ENCODE peak calls at places on chromosomes 5 and 9, in five cellular contexts. One of them, this sample, is unnamed.

GRCh38 chr9:13857521-13857920 is 456.4 kb downstream of the NFIB start:
- DNase-seq in RWPE2: no peak
- DNase-seq in progenitor cell of endocrine pancreas: no peak
- DNase-seq in epithelial cell of esophagus: peak; percentile 56
- DNase-seq in B cell: no peak
- DNase-seq in this sample: no peak

GRCh38 chr5:87411586-87412416 is 929 bp downstream of the CCNH start:
- DNase-seq in progenitor cell of endocrine pancreas: no peak
- DNase-seq in epithelial cell of esophagus: peak; percentile 26
- DNase-seq in RWPE2: no peak
- DNase-seq in B cell: peak; percentile 40
- DNase-seq in this sample: no peak

GRCh38 chr5:17182494-17182893 is 34.9 kb upstream of the BASP1 start:
- DNase-seq in epithelial cell of esophagus: peak; percentile 84
- DNase-seq in progenitor cell of endocrine pancreas: no peak
- DNase-seq in B cell: no peak
- DNase-seq in RWPE2: no peak
- DNase-seq in this sample: no peak

GRCh38 chr5:174180639-174181038 is 135.1 kb downstream of the NSG2 start:
- DNase-seq in progenitor cell of endocrine pancreas: no peak
- DNase-seq in B cell: no peak
- DNase-seq in epithelial cell of esophagus: no peak
- DNase-seq in RWPE2: no peak
- DNase-seq in this sample: no peak

GRCh38 chr5:96997265-96997859 is 61.5 kb downstream of the LNPEP start:
- DNase-seq in B cell: peak; percentile 44
- DNase-seq in progenitor cell of endocrine pancreas: no peak
- DNase-seq in RWPE2: no peak
- DNase-seq in epithelial cell of esophagus: peak; percentile 58
- DNase-seq in this sample: no peak

GRCh38 chr9:38318755-38319495 is 73.6 kb upstream of the ALDH1B1 start:
- DNase-seq in epithelial cell of esophagus: peak; percentile 61
- DNase-seq in progenitor cell of endocrine pancreas: no peak
- DNase-seq in RWPE2: no peak
- DNase-seq in B cell: peak; percentile 41
- DNase-seq in this sample: no peak

GRCh38 chr9:13569706-13570423 is 290.4 kb upstream of the MPDZ start:
- DNase-seq in epithelial cell of esophagus: no peak
- DNase-seq in progenitor cell of endocrine pancreas: no peak
- DNase-seq in B cell: no peak
- DNase-seq in RWPE2: no peak
- DNase-seq in this sample: no peak

GRCh38 chr5:23072179-23072578 is 219.0 kb upstream of the CDH12 start:
- DNase-seq in epithelial cell of esophagus: no peak
- DNase-seq in B cell: no peak
- DNase-seq in progenitor cell of endocrine pancreas: no peak
- DNase-seq in RWPE2: no peak
- DNase-seq in this sample: no peak

GRCh38 chr5:27217160-27217956 is 179.0 kb upstream of the CDH9 start:
- DNase-seq in B cell: no peak
- DNase-seq in RWPE2: no peak
- DNase-seq in epithelial cell of esophagus: no peak
- DNase-seq in progenitor cell of endocrine pancreas: no peak
- DNase-seq in this sample: peak; percentile 69

GRCh38 chr5:91885291-91886265 is 502.5 kb upstream of the ARRDC3 start:
- DNase-seq in epithelial cell of esophagus: peak; percentile 0
- DNase-seq in RWPE2: no peak
- DNase-seq in B cell: no peak
- DNase-seq in progenitor cell of endocrine pancreas: no peak
- DNase-seq in this sample: no peak

GRCh38 chr5:63211413-63212132 is 633.0 kb downstream of the LRRC70 start:
- DNase-seq in epithelial cell of esophagus: no peak
- DNase-seq in B cell: no peak
- DNase-seq in progenitor cell of endocrine pancreas: no peak
- DNase-seq in RWPE2: no peak
- DNase-seq in this sample: no peak

GRCh38 chr9:9949948-9950347 is 662.9 kb downstream of the PTPRD start:
- DNase-seq in epithelial cell of esophagus: no peak
- DNase-seq in B cell: no peak
- DNase-seq in progenitor cell of endocrine pancreas: no peak
- DNase-seq in RWPE2: no peak
- DNase-seq in this sample: no peak

GRCh38 chr9:131270171-131271015 is 5.9 kb downstream of the FAM78A start:
- DNase-seq in progenitor cell of endocrine pancreas: no peak
- DNase-seq in B cell: peak; percentile 62
- DNase-seq in RWPE2: no peak
- DNase-seq in epithelial cell of esophagus: no peak
- DNase-seq in this sample: no peak

GRCh38 chr5:180159756-180160155 is 49.3 kb downstream of the RASGEF1C start:
- DNase-seq in B cell: no peak
- DNase-seq in progenitor cell of endocrine pancreas: no peak
- DNase-seq in epithelial cell of esophagus: no peak
- DNase-seq in RWPE2: no peak
- DNase-seq in this sample: no peak

GRCh38 chr5:72079288-72079687 is 28.0 kb upstream of the MAP1B start:
- DNase-seq in RWPE2: no peak
- DNase-seq in epithelial cell of esophagus: no peak
- DNase-seq in B cell: no peak
- DNase-seq in progenitor cell of endocrine pancreas: no peak
- DNase-seq in this sample: no peak

GRCh38 chr9:116144555-116144954 is 9.0 kb upstream of the PAPPA start:
- DNase-seq in B cell: no peak
- DNase-seq in RWPE2: no peak
- DNase-seq in epithelial cell of esophagus: peak; percentile 56
- DNase-seq in progenitor cell of endocrine pancreas: no peak
- DNase-seq in this sample: no peak

GRCh38 chr5:73160239-73160671 is 12.7 kb upstream of the TMEM174 start:
- DNase-seq in RWPE2: no peak
- DNase-seq in progenitor cell of endocrine pancreas: no peak
- DNase-seq in epithelial cell of esophagus: no peak
- DNase-seq in B cell: no peak
- DNase-seq in this sample: no peak

GRCh38 chr5:169795311-169795710 is 158.2 kb downstream of the DOCK2 start:
- DNase-seq in epithelial cell of esophagus: no peak
- DNase-seq in B cell: no peak
- DNase-seq in progenitor cell of endocrine pancreas: no peak
- DNase-seq in RWPE2: no peak
- DNase-seq in this sample: no peak

GRCh38 chr5:135466178-135467050 is 14.3 kb upstream of the TIFAB start:
- DNase-seq in progenitor cell of endocrine pancreas: peak; percentile 82
- DNase-seq in epithelial cell of esophagus: peak; percentile 73
- DNase-seq in RWPE2: peak; percentile 76
- DNase-seq in B cell: peak; percentile 60
- DNase-seq in this sample: peak; percentile 92

GRCh38 chr5:171419663-171420428 is 399 bp downstream of the FGF18 start:
- DNase-seq in RWPE2: peak; percentile 74
- DNase-seq in epithelial cell of esophagus: peak; percentile 34
- DNase-seq in B cell: no peak
- DNase-seq in progenitor cell of endocrine pancreas: no peak
- DNase-seq in this sample: no peak

GRCh38 chr5:51384281-51384840 is 1.1 kb downstream of the ISL1 start:
- DNase-seq in progenitor cell of endocrine pancreas: no peak
- DNase-seq in epithelial cell of esophagus: peak; percentile 34
- DNase-seq in B cell: no peak
- DNase-seq in RWPE2: no peak
- DNase-seq in this sample: no peak

GRCh38 chr5:157864067-157864466 is 5.1 kb upstream of the CLINT1 start:
- DNase-seq in RWPE2: no peak
- DNase-seq in B cell: no peak
- DNase-seq in epithelial cell of esophagus: no peak
- DNase-seq in progenitor cell of endocrine pancreas: no peak
- DNase-seq in this sample: no peak

GRCh38 chr5:125298258-125298657 is 551.8 kb upstream of the ZNF608 start:
- DNase-seq in RWPE2: no peak
- DNase-seq in epithelial cell of esophagus: peak; percentile 60
- DNase-seq in B cell: no peak
- DNase-seq in progenitor cell of endocrine pancreas: no peak
- DNase-seq in this sample: no peak

GRCh38 chr9:21919377-21920362 is 74.5 kb downstream of the CDKN2A start:
- DNase-seq in progenitor cell of endocrine pancreas: no peak
- DNase-seq in epithelial cell of esophagus: peak; percentile 66
- DNase-seq in RWPE2: no peak
- DNase-seq in B cell: no peak
- DNase-seq in this sample: no peak

GRCh38 chr5:122394313-122394712 is 82.3 kb downstream of the SNCAIP start:
- DNase-seq in progenitor cell of endocrine pancreas: no peak
- DNase-seq in B cell: no peak
- DNase-seq in RWPE2: no peak
- DNase-seq in epithelial cell of esophagus: no peak
- DNase-seq in this sample: no peak

GRCh38 chr9:108865037-108865436 is 3.0 kb downstream of the ACTL7A start:
- DNase-seq in RWPE2: no peak
- DNase-seq in progenitor cell of endocrine pancreas: no peak
- DNase-seq in B cell: no peak
- DNase-seq in epithelial cell of esophagus: no peak
- DNase-seq in this sample: no peak

GRCh38 chr5:122726990-122727616 is 47.8 kb upstream of the SNX2 start:
- DNase-seq in B cell: no peak
- DNase-seq in progenitor cell of endocrine pancreas: no peak
- DNase-seq in RWPE2: no peak
- DNase-seq in epithelial cell of esophagus: peak; percentile 80
- DNase-seq in this sample: no peak

GRCh38 chr9:104795082-104795481 is 31.2 kb downstream of the NIPSNAP3B start:
- DNase-seq in B cell: no peak
- DNase-seq in RWPE2: no peak
- DNase-seq in epithelial cell of esophagus: peak; percentile 46
- DNase-seq in progenitor cell of endocrine pancreas: no peak
- DNase-seq in this sample: no peak

GRCh38 chr9:120152295-120152694 is 427.7 kb downstream of the CDK5RAP2 start:
- DNase-seq in RWPE2: no peak
- DNase-seq in epithelial cell of esophagus: no peak
- DNase-seq in progenitor cell of endocrine pancreas: no peak
- DNase-seq in B cell: no peak
- DNase-seq in this sample: no peak

DNA sequence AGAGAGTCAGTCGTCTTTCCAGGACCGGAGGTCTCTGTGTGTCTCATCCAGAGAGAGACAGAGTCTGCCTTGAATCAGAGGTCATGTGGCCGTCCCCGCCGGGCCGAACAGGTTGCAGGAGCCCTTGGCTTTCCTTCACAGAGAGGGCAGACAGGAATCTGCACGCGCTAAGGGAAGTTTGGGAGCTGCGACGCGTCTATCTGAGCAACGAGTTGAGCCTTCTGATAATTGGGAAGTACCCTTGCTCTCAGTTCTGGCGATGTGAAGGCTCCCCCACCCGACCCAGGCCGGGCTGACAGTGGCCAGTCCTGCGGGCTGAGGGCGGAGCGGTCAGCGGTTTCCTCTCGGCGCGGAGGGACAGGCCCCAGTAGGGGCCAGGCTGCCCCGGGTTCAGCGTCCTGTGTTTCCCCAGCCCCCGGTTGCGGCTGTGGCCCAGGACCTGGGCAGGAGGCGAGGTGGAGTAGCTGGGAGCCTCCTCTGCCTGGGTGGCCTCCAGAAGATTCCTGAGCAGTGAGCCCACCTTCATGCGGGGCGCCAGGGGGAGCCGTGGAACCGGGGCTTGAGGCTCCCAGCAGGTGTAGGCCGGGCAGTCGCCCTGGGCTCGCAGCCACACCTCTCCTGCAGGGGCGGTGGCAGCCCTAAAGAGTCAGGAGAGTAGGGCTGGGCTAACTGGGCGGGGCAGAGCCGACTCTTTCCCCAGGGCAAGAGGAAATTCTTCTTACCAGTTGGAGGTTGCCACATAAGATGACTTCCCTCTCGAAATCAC is 13.8 kb downstream of the NR2F1 start:
- DNase-seq in progenitor cell of endocrine pancreas: no peak
- DNase-seq in B cell: peak; percentile 17
- DNase-seq in epithelial cell of esophagus: peak; percentile 68
- DNase-seq in RWPE2: no peak
- DNase-seq in this sample: no peak
- TF ChIP-seq CTCF in progenitor cell of endocrine pancreas: peak; percentile 41
- TF ChIP-seq CTCF in B cell: no peak
- TF ChIP-seq CTCF in epithelial cell of esophagus: no peak
- TF ChIP-seq CTCF in RWPE2: no peak
- TF ChIP-seq CTCF in this sample: peak; percentile 28

GRCh38 chr5:88823201-88823600 is 59.8 kb downstream of the MEF2C start:
- DNase-seq in epithelial cell of esophagus: no peak
- DNase-seq in B cell: no peak
- DNase-seq in progenitor cell of endocrine pancreas: no peak
- DNase-seq in RWPE2: no peak
- DNase-seq in this sample: no peak

GRCh38 chr5:88818296-88818695 is 64.7 kb downstream of the MEF2C start:
- DNase-seq in RWPE2: no peak
- DNase-seq in progenitor cell of endocrine pancreas: no peak
- DNase-seq in epithelial cell of esophagus: no peak
- DNase-seq in B cell: no peak
- DNase-seq in this sample: no peak

GRCh38 chr5:88819332-88819999 is 63.5 kb downstream of the MEF2C start:
- DNase-seq in B cell: no peak
- DNase-seq in progenitor cell of endocrine pancreas: no peak
- DNase-seq in epithelial cell of esophagus: peak; percentile 16
- DNase-seq in RWPE2: no peak
- DNase-seq in this sample: no peak

GRCh38 chr5:88820581-88820980 is 62.4 kb downstream of the MEF2C start:
- DNase-seq in progenitor cell of endocrine pancreas: no peak
- DNase-seq in B cell: no peak
- DNase-seq in epithelial cell of esophagus: no peak
- DNase-seq in RWPE2: no peak
- DNase-seq in this sample: no peak

GRCh38 chr5:88821161-88821560 is 61.8 kb downstream of the MEF2C start:
- DNase-seq in progenitor cell of endocrine pancreas: no peak
- DNase-seq in epithelial cell of esophagus: no peak
- DNase-seq in RWPE2: no peak
- DNase-seq in B cell: no peak
- DNase-seq in this sample: no peak
- TF ChIP-seq CTCF in progenitor cell of endocrine pancreas: no peak
- TF ChIP-seq CTCF in epithelial cell of esophagus: no peak
- TF ChIP-seq CTCF in RWPE2: no peak
- TF ChIP-seq CTCF in B cell: no peak
- TF ChIP-seq CTCF in this sample: no peak

GRCh38 chr5:150352531-150353394 is 4.7 kb upstream of the TCOF1 start:
- DNase-seq in RWPE2: no peak
- DNase-seq in progenitor cell of endocrine pancreas: no peak
- DNase-seq in B cell: no peak
- DNase-seq in epithelial cell of esophagus: no peak
- DNase-seq in this sample: peak; percentile 25

GRCh38 chr5:150356575-150357284 is 767 bp upstream of the TCOF1 start:
- DNase-seq in progenitor cell of endocrine pancreas: no peak
- DNase-seq in RWPE2: no peak
- DNase-seq in B cell: no peak
- DNase-seq in epithelial cell of esophagus: no peak
- DNase-seq in this sample: peak; percentile 22

GRCh38 chr5:150355791-150356190 is 1.7 kb upstream of the TCOF1 start:
- DNase-seq in B cell: no peak
- DNase-seq in progenitor cell of endocrine pancreas: no peak
- DNase-seq in RWPE2: no peak
- DNase-seq in epithelial cell of esophagus: no peak
- DNase-seq in this sample: no peak

GRCh38 chr5:150350524-150351344 is 6.8 kb upstream of the TCOF1 start:
- DNase-seq in epithelial cell of esophagus: peak; percentile 76
- DNase-seq in B cell: peak; percentile 56
- DNase-seq in RWPE2: peak; percentile 82
- DNase-seq in progenitor cell of endocrine pancreas: peak; percentile 55
- DNase-seq in this sample: peak; percentile 62

GRCh38 chr5:150353395-150353675 is 4.2 kb upstream of the TCOF1 start:
- DNase-seq in progenitor cell of endocrine pancreas: no peak
- DNase-seq in B cell: no peak
- DNase-seq in epithelial cell of esophagus: no peak
- DNase-seq in RWPE2: no peak
- DNase-seq in this sample: no peak
- TF ChIP-seq CTCF in progenitor cell of endocrine pancreas: no peak
- TF ChIP-seq CTCF in B cell: no peak
- TF ChIP-seq CTCF in epithelial cell of esophagus: no peak
- TF ChIP-seq CTCF in RWPE2: no peak
- TF ChIP-seq CTCF in this sample: no peak

GRCh38 chr9:36913393-36914211 is 120.5 kb downstream of the PAX5 start:
- DNase-seq in progenitor cell of endocrine pancreas: no peak
- DNase-seq in epithelial cell of esophagus: no peak
- DNase-seq in RWPE2: no peak
- DNase-seq in B cell: no peak
- DNase-seq in this sample: no peak
- TF ChIP-seq CTCF in progenitor cell of endocrine pancreas: peak; percentile 27
- TF ChIP-seq CTCF in epithelial cell of esophagus: no peak
- TF ChIP-seq CTCF in RWPE2: peak; percentile 17
- TF ChIP-seq CTCF in B cell: no peak
- TF ChIP-seq CTCF in this sample: peak; percentile 31

This sample was measured in chondrocyte.